ENCODE peak calls at places on chromosomes 4 and X, in four cellular contexts. U is SK-N-SH, Z is GM12878, F is HepG2. D is an unnamed sample.

GRCh38 chr4:99540287-99540939 is 23.4 kb downstream of the TRMT10A start:
- DNase-seq in Z (no peak), F (no peak), U (no peak), D (no peak)

GRCh38 chr4:16745887-16746286 is 152.6 kb downstream of the LDB2 start:
- DNase-seq in U (no peak), Z (no peak), F (no peak), D (no peak)

GRCh38 chrX:119266364-119266995 is 30.4 kb downstream of the PGRMC1 start:
- DNase-seq in U (peak), Z (no peak), F (peak), D (no peak)

GRCh38 chr4:184417802-184418511 is 56.4 kb downstream of the IRF2 start:
- DNase-seq in F (peak), U (no peak), Z (peak), D (no peak)

GRCh38 chr4:137000432-137000831 is 531.9 kb downstream of the PCDH18 start:
- DNase-seq in Z (no peak), U (no peak), F (no peak), D (no peak)

GRCh38 chr4:73676881-73677323 is 56.7 kb upstream of the RASSF6 start:
- DNase-seq in F (no peak), Z (peak), U (no peak), D (no peak)

GRCh38 chrX:77275392-77275791 is 171.8 kb upstream of the FGF16 start:
- DNase-seq in F (no peak), Z (no peak), U (no peak), D (no peak)

GRCh38 chr4:85543832-85544231 is 68.9 kb downstream of the ARHGAP24 start:
- DNase-seq in U (no peak), Z (no peak), F (no peak), D (no peak)

GRCh38 chr4:23648846-23649596 is 240.8 kb downstream of the PPARGC1A start:
- DNase-seq in U (no peak), F (no peak), Z (no peak), D (no peak)

GRCh38 chrX:129825746-129826505 is 17.8 kb downstream of the ZDHHC9 start:
- DNase-seq in U (no peak), F (peak), Z (no peak), D (no peak)

GRCh38 chrX:120271218-120271617 is 20.6 kb downstream of the ZBTB33 start:
- DNase-seq in Z (no peak), F (no peak), U (peak), D (no peak)

GRCh38 chr4:83125738-83126141 is 11.2 kb upstream of the PLAC8 start:
- DNase-seq in U (no peak), Z (no peak), F (no peak), D (no peak)

GRCh38 chr4:67549123-67549522 is 3.8 kb upstream of the CENPC start:
- DNase-seq in U (peak), Z (no peak), F (peak), D (no peak)

GRCh38 chr4:105155426-105155825 is 8.8 kb downstream of the TET2 start:
- DNase-seq in F (no peak), Z (no peak), U (no peak), D (no peak)

GRCh38 chr4:154982187-154983047 is 201.3 kb downstream of the RBM46 start:
- DNase-seq in U (peak), F (peak), Z (peak), D (peak)

GRCh38 chr4:37538931-37539330 is 147.2 kb downstream of the RELL1 start:
- DNase-seq in F (no peak), U (no peak), Z (no peak), D (no peak)

GRCh38 chr4:188178276-188178675 is 39.0 kb downstream of the TRIML1 start:
- DNase-seq in F (no peak), U (no peak), Z (no peak), D (no peak)

GRCh38 chr4:112145820-112146813 is 863 bp downstream of the FAM241A start:
- DNase-seq in F (no peak), Z (peak), U (peak), D (peak)

GRCh38 chrX:47644557-47645091 is 5.7 kb downstream of the ELK1 start:
- DNase-seq in Z (no peak), F (no peak), U (peak), D (no peak)

GRCh38 chrX:15751160-15751819 is 13.2 kb downstream of the CA5B start:
- DNase-seq in F (no peak), U (no peak), Z (no peak), D (no peak)

GRCh38 chr4:130395871-130396270 is 1299.9 kb downstream of the C4orf33 start:
- DNase-seq in Z (no peak), F (no peak), U (no peak), D (no peak)

GRCh38 chr4:5018096-5018495 is 1.2 kb downstream of the CYTL1 start:
- DNase-seq in F (no peak), Z (no peak), U (no peak), D (no peak)

GRCh38 chrX:72381439-72382198 is 75.9 kb upstream of the CITED1 start:
- DNase-seq in U (no peak), F (peak), Z (no peak), D (no peak)

GRCh38 chr4:110503588-110504435 is 27.9 kb downstream of the ENPEP start:
- DNase-seq in F (no peak), U (no peak), Z (no peak), D (no peak)

GRCh38 chrX:10158279-10158939 is 1.6 kb downstream of the CLCN4 start:
- DNase-seq in Z (no peak), F (no peak), U (peak), D (no peak)

GRCh38 chr4:121873604-121874003 is 3.3 kb upstream of the BBS7 start:
- DNase-seq in F (no peak), U (no peak), Z (peak), D (no peak)

GRCh38 chr4:85777908-85778808 is 303.2 kb downstream of the ARHGAP24 start:
- DNase-seq in Z (peak), U (no peak), F (no peak), D (no peak)

GRCh38 chr4:180913750-180914149 is 1329.5 kb upstream of the TENM3 start:
- DNase-seq in U (no peak), F (no peak), Z (no peak), D (no peak)

GRCh38 chr4:41976775-41977516 is 4.6 kb upstream of the DCAF4L1 start:
- DNase-seq in Z (no peak), U (no peak), F (no peak), D (no peak)

GRCh38 chr4:14434483-14434882 is 567.8 kb upstream of the CPEB2 start:
- DNase-seq in Z (no peak), F (no peak), U (no peak), D (no peak)

GRCh38 chr4:74059161-74059829 is 20.8 kb upstream of the CXCL3 start:
- DNase-seq in Z (no peak), U (no peak), F (no peak), D (no peak)

GRCh38 chr4:181150173-181150572 is 1093.0 kb upstream of the TENM3 start:
- DNase-seq in U (peak), Z (no peak), F (peak), D (no peak)

GRCh38 chrX:136200466-136200865 is 50.7 kb downstream of the MAP7D3 start:
- DNase-seq in U (no peak), F (no peak), Z (no peak), D (no peak)

GRCh38 chrX:23403849-23404248 is 69.2 kb downstream of the PTCHD1 start:
- DNase-seq in Z (no peak), U (peak), F (no peak), D (no peak)

GRCh38 chr4:17535906-17536305 is 20.9 kb downstream of the CLRN2 start:
- DNase-seq in U (no peak), Z (no peak), F (peak), D (no peak)

GRCh38 chrX:32269877-32270276 is 941.5 kb downstream of the DMD start:
- DNase-seq in U (no peak), Z (no peak), F (no peak), D (no peak)

GRCh38 chr4:183588169-183588675 is 70.8 kb downstream of the RWDD4 start:
- DNase-seq in F (no peak), Z (no peak), U (no peak), D (no peak)

GRCh38 chr4:53929311-53929710 is 135.1 kb downstream of the CHIC2 start:
- DNase-seq in U (no peak), F (no peak), Z (no peak), D (no peak)
- TF ChIP-seq TCF12 in U (no peak), F (no peak), Z (no peak), D (no peak)

GRCh38 chr4:123340381-123340701 is 56.3 kb upstream of the SPRY1 start:
- DNase-seq in Z (no peak), F (peak), U (no peak), D (no peak)
- TF ChIP-seq TCF12 in Z (no peak), F (no peak), U (no peak), D (no peak)

DNA sequence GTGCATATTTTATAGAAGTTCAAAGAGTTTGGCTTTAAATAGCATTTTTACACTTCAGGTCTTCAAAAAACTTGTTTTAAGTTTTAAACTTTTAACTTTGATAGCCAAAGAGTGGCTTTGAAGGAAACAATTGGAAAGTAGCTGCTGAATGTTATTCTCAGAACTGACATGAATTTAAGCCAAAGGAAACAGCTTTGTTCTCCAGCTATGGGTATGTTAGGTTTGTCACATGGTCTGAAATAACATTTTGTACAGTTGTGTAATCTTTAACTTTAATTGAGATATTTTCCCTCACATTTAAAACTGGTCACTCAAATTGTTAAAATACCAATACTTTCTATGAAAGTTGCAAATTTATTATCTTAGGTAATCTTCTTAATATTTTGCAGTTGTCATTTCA is 564.7 kb downstream of the IL15 start:
- DNase-seq in Z (no peak), F (no peak), U (no peak), D (no peak)
- TF ChIP-seq TCF12 in Z (no peak), F (no peak), U (no peak), D (no peak)

GRCh38 chrX:154443479-154443910 is 446 bp upstream of the FAM50A start:
- DNase-seq in U (peak), F (no peak), Z (no peak), D (no peak)

GRCh38 chrX:154440623-154441357 is 3.2 kb upstream of the FAM50A start:
- DNase-seq in F (no peak), U (no peak), Z (no peak), D (no peak)

GRCh38 chrX:154441564-154441963 is 2.4 kb upstream of the FAM50A start:
- DNase-seq in F (no peak), U (no peak), Z (no peak), D (no peak)

GRCh38 chrX:154444001-154444754 is at the start of gene FAM50A:
- DNase-seq in U (peak), Z (no peak), F (no peak), D (peak)

DNA sequence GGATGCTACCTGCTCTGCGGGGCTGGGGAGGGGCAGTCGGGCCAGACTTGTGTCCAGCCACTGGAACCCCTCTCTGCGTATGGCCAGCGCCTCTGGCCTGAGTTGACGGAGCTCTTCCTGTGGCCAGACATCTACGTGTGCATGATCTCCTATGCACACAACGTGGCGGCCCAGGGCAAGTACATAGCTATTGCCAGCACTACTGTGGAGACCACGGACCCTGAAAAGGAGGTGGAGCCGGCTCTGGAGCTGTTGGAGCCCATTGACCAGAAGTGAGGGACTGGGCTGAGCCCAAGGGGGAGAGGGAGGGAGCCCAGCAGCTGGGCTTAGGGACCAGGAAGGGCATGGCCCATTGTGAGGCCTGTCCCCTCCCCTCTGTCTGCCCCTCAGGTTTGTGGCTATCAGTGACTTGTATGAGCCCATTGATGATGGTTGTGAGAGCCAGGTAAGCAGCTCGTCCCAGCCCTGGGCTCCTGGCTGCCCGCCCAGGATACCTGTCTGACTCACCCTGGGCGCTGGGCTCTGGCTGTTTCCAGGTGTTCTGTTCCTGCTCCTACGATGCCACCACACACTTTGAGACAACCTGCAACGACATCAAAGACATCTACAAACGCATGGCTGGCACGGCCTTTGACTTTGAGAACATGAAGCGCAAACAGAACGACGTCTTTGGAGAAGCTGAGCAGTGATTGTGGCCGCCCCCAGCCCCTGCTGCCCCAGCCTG is 1.8 kb upstream of the FAM50A start:
- DNase-seq in Z (no peak), U (no peak), F (no peak), D (no peak)
- TF ChIP-seq TCF12 in Z (no peak), U (no peak), F (no peak), D (no peak)

DNA sequence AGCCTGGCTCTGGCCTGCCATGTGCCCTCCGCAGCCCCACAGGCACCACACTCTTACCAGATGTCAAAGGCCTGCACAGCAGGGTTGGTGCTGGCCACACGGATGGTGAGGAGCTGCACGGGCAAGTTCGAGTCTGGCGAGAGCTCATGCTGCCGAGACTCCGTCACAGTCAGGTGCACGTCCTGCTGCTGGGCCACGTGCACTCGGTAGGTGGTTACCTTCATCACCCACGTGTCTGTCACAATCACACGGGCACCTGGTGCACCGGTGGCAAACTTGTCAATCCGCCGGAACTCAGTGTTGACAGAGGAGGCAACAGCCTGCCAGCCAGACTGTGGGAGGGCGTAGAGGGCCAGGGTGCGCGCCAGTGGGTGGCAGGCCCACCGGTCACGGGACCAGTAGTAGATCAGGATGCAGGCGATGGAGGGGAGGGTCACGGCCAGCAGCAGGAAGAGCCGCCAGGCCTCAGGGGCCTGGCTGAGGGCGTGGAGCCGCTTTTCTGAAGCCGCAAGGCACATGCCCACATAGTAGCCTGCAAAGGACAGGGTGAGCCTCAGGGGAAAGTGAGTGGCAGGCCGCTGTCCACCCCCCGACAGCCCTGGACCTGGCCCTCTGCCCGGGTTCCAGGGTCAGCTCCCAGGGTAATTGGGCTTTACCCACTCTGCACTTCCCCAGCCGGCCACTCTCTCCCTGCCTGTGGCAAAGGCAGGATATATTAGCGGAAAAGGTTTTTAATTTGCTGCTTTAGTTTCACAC is 2.9 kb downstream of the TMEM129 start:
- DNase-seq in F (no peak), Z (no peak), U (peak), D (no peak)
- TF ChIP-seq TCF12 in F (no peak), Z (no peak), U (no peak), D (no peak)

GRCh38 chr4:1712216-1713002 is at the start of gene SLBP:
- DNase-seq in F (peak), U (peak), Z (peak), D (peak)

GRCh38 chr4:1715002-1715761 is 3.1 kb upstream of the SLBP start:
- DNase-seq in Z (no peak), F (no peak), U (no peak), D (no peak)

GRCh38 chr4:1716065-1716945 is 4.2 kb upstream of the SLBP start:
- DNase-seq in F (no peak), Z (no peak), U (peak), D (no peak)

GRCh38 chr4:1713003-1713397 is 881 bp upstream of the SLBP start:
- DNase-seq in Z (no peak), F (no peak), U (no peak), D (no peak)

DNA sequence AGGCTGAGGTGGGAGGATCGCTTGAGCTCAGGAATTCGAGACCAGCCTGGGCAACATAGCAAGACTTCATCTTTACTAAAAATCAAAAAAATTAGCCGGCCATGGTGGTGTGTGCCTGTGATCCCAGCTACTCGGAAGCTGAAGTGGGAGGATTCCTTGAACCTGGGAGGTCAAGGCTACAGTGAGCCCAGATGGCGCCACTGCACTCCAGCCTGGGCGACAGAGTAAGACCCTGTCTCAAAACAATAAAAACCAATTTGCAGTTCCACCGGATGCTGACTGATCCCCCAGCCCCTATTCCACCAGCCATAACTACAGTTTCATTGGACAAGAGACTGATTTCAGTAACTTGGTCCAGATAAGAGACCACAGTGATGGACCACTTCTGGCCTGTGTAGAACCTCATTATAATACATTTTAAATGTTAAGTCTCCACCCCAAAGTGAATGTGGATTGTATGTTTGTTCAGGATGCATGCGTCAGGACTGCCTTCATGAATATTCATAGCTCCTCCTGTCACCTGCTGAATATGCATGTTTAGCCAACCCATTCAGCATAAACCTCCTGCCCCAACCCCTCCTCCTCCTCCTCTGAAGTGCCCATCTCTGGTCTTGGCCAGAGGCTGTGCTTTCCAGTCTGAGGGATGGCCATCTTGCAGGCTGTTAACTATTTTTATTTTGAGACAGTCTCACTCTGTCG is 2.3 kb upstream of the SLBP start:
- DNase-seq in F (no peak), Z (no peak), U (no peak), D (no peak)
- TF ChIP-seq TCF12 in F (no peak), Z (no peak), U (no peak), D (no peak)

GRCh38 chr4:8192748-8193738 is 6.0 kb upstream of the SH3TC1 start:
- DNase-seq in U (peak), Z (peak), F (peak), D (no peak)
- TF ChIP-seq TCF12 in U (no peak), Z (no peak), F (no peak), D (no peak)

DNA sequence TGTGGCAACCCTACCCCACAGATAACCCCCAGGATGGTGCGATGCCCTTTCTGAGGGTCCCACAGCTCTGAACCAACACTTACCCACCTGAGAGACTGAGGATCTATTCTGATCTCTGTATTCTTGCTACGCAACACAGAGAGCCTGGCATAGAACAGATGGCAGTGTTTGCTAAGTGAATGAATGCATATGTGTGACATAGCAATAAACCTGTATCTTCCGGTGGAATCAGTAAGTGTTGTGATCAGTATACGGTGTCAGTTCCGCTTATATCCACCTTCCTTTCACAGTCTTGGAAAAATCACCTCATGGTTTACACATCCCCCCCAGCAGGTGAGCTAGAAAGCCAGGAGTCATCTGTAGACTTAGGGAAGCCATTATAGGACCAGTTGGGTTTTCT is 5.9 kb upstream of the HSD17B10 start:
- DNase-seq in U (no peak), Z (no peak), F (no peak), D (no peak)
- TF ChIP-seq TCF12 in U (no peak), Z (no peak), F (no peak), D (no peak)

GRCh38 chr4:89803915-89804314 is 33.0 kb downstream of the SNCA start:
- DNase-seq in U (no peak), Z (no peak), F (no peak), D (no peak)
- TF ChIP-seq TCF12 in U (no peak), Z (no peak), F (no peak), D (no peak)

D was measured in H1.